ENCODE peak calls at places on chromosomes 3 and 15, in seven cellular contexts. P is HepG2, N is H1, X is SK-N-SH, Q is GM12878, R is K562, Y is HCT116. A is an unnamed sample.

GRCh38 chr3:56917740-56918568 is 116.2 kb upstream of the ARHGEF3 start:
- DNase-seq in P (no peak), N (no peak), X (no peak), Q (peak), R (no peak), Y (no peak), A (no peak)

GRCh38 chr3:11545186-11545851 is 98.4 kb downstream of the VGLL4 start:
- DNase-seq in P (no peak), N (no peak), X (no peak), Q (no peak), R (no peak), Y (no peak), A (no peak)

GRCh38 chr3:12190832-12191231 is 32.1 kb upstream of the TIMP4 start:
- DNase-seq in P (no peak), N (no peak), X (no peak), Q (no peak), R (no peak), Y (no peak), A (no peak)

GRCh38 chr3:89145995-89146394 is 38.6 kb downstream of the EPHA3 start:
- DNase-seq in P (peak), N (no peak), X (no peak), Q (no peak), R (no peak), Y (no peak), A (no peak)

GRCh38 chr3:11134794-11135193 is 19.5 kb upstream of the HRH1 start:
- DNase-seq in P (no peak), N (no peak), X (no peak), Q (no peak), R (no peak), Y (no peak), A (no peak)

GRCh38 chr15:78055923-78056713 is 21.4 kb downstream of the TBC1D2B start:
- DNase-seq in P (peak), N (no peak), X (no peak), Q (no peak), R (no peak), Y (no peak), A (no peak)

GRCh38 chr15:33913459-33913858 is 54.8 kb upstream of the CHRM5 start:
- DNase-seq in P (no peak), N (no peak), X (no peak), Q (no peak), R (no peak), Y (no peak), A (no peak)

GRCh38 chr15:101359365-101359947 is 64.4 kb upstream of the SNRPA1 start:
- DNase-seq in P (no peak), N (no peak), X (no peak), Q (no peak), R (no peak), Y (no peak), A (no peak)

GRCh38 chr15:71680079-71680461 is 130.3 kb upstream of the NR2E3 start:
- DNase-seq in P (no peak), N (no peak), X (no peak), Q (no peak), R (no peak), Y (no peak), A (no peak)

GRCh38 chr15:78933187-78934062 is 11.4 kb downstream of the CTSH start:
- DNase-seq in P (no peak), N (no peak), X (no peak), Q (no peak), R (no peak), Y (no peak), A (no peak)

GRCh38 chr3:168722091-168722490 is 626.4 kb upstream of the GOLIM4 start:
- DNase-seq in P (no peak), N (no peak), X (no peak), Q (no peak), R (no peak), Y (no peak), A (no peak)

GRCh38 chr3:159914421-159914820 is 74.2 kb upstream of the IL12A start:
- DNase-seq in P (no peak), N (no peak), X (no peak), Q (no peak), R (no peak), Y (no peak), A (no peak)

GRCh38 chr15:76999996-77000395 is 5.1 kb downstream of the PSTPIP1 start:
- DNase-seq in P (no peak), N (no peak), X (no peak), Q (no peak), R (no peak), Y (no peak), A (no peak)

GRCh38 chr3:150146891-150147761 is 176.4 kb upstream of the PFN2 start:
- DNase-seq in P (no peak), N (no peak), X (no peak), Q (no peak), R (no peak), Y (no peak), A (no peak)

GRCh38 chr3:131551761-131552160 is 49.0 kb upstream of the MRPL3 start:
- DNase-seq in P (no peak), N (no peak), X (no peak), Q (no peak), R (no peak), Y (no peak), A (no peak)

GRCh38 chr3:122421836-122422235 is 6.0 kb upstream of the WDR5B start:
- DNase-seq in P (no peak), N (no peak), X (no peak), Q (no peak), R (no peak), Y (no peak), A (no peak)

GRCh38 chr3:136856665-136857064 is 5.3 kb upstream of the NCK1 start:
- DNase-seq in P (no peak), N (no peak), X (no peak), Q (no peak), R (no peak), Y (no peak), A (no peak)

GRCh38 chr3:115834068-115834467 is 210.8 kb downstream of the GAP43 start:
- DNase-seq in P (no peak), N (no peak), X (no peak), Q (no peak), R (no peak), Y (no peak), A (no peak)

GRCh38 chr3:164641071-164641470 is 437.2 kb downstream of the SI start:
- DNase-seq in P (no peak), N (no peak), X (no peak), Q (no peak), R (no peak), Y (no peak), A (no peak)

GRCh38 chr3:168977696-168978374 is 685.7 kb downstream of the MECOM start:
- DNase-seq in P (no peak), N (no peak), X (no peak), Q (no peak), R (no peak), Y (no peak), A (no peak)

GRCh38 chr3:5731100-5731499 is 543.6 kb downstream of the EDEM1 start:
- DNase-seq in P (no peak), N (no peak), X (peak), Q (no peak), R (peak), Y (peak), A (no peak)

GRCh38 chr3:107643038-107643883 is 120.5 kb downstream of the BBX start:
- DNase-seq in P (no peak), N (no peak), X (no peak), Q (no peak), R (no peak), Y (no peak), A (no peak)

GRCh38 chr3:146326875-146327543 is 76.1 kb upstream of the PLSCR4 start:
- DNase-seq in P (peak), N (no peak), X (peak), Q (no peak), R (no peak), Y (peak), A (peak)

GRCh38 chr3:73787620-73788019 is 162.9 kb upstream of the PDZRN3 start:
- DNase-seq in P (no peak), N (no peak), X (no peak), Q (no peak), R (no peak), Y (no peak), A (no peak)

GRCh38 chr3:87167634-87168456 is 59.3 kb upstream of the CHMP2B start:
- DNase-seq in P (peak), N (no peak), X (peak), Q (peak), R (peak), Y (peak), A (no peak)

GRCh38 chr3:42547401-42547945 is 34.3 kb downstream of the SEC22C start:
- DNase-seq in P (peak), N (peak), X (peak), Q (no peak), R (peak), Y (peak), A (peak)

GRCh38 chr3:16448691-16449090 is 64.8 kb downstream of the RFTN1 start:
- DNase-seq in P (no peak), N (no peak), X (no peak), Q (no peak), R (no peak), Y (peak), A (no peak)

GRCh38 chr3:13811614-13812013 is 68.3 kb downstream of the WNT7A start:
- DNase-seq in P (no peak), N (no peak), X (no peak), Q (no peak), R (no peak), Y (no peak), A (no peak)

GRCh38 chr3:24311881-24312280 is 182.8 kb downstream of the THRB start:
- DNase-seq in P (no peak), N (no peak), X (no peak), Q (no peak), R (no peak), Y (no peak), A (no peak)

GRCh38 chr3:188303286-188303799 is 149.4 kb downstream of the LPP start:
- DNase-seq in P (no peak), N (no peak), X (no peak), Q (no peak), R (no peak), Y (no peak), A (no peak)

DNA sequence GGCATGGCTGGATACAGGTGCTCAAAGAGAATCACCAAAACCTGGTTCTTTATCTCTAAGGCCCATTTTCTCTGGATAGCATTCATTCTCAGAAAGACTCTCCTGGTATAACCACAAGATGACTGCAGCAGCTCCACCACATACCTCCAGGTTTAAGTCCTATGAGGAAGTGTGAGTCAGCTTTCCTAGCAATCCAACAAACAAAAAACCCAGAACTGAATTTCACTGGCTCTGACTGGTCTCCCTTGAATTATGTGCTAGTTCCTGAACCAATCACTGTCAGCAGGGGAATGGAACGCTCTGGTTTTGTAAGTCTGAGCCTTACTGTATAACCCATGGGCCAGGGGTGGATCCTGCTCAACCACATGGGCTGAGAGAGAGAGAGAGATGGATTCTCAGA is 27.2 kb downstream of the MRPL46 start:
- DNase-seq in P (no peak), N (no peak), X (no peak), Q (no peak), R (no peak), Y (no peak), A (no peak)
- TF ChIP-seq JUND in P (no peak), N (no peak), X (no peak), Q (no peak), R (no peak), Y (no peak), A (no peak)

GRCh38 chr15:50096158-50096821 is 22.7 kb downstream of the ATP8B4 start:
- DNase-seq in P (no peak), N (no peak), X (no peak), Q (no peak), R (no peak), Y (no peak), A (no peak)
- TF ChIP-seq JUND in P (no peak), N (no peak), X (no peak), Q (no peak), R (no peak), Y (no peak), A (no peak)

DNA sequence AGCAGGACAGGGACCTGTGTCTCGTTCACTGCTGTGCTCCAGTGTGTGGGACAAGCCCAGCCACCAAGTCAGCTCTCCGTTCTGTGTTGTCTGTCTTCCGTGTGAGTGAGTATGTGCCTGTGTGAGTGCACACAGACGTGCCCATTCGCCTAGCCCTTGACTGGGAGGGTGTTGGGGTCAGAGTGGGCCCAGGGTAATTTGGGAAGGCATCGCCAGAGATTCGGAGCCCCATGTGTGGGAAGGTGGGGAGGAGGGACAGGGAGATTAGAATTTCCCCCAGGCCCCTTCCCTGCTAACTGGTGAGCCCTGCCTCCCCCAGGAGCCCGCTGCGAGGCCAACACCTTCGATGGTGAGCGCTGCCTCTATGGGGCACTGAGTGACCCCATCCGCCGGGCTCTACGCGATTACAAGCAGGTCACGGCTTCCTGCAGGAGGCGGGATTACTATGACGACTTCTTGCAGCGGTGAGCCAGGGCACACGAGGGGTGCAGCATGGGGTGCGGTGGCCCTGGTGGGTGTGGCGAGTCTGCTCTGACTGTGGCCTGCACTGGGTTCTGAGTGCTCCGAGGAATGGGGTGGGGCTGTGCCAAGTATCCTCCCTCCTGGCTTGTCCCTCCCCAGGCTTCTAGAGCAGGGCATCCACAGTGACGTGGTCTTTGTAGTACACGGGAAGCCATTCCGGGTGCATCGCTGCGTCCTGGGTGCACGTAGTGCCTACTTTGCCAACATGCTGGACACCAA is 3.1 kb downstream of the ABTB1 start:
- DNase-seq in P (no peak), N (no peak), X (no peak), Q (no peak), R (no peak), Y (no peak), A (no peak)
- TF ChIP-seq JUND in P (no peak), N (no peak), X (no peak), Q (no peak), R (no peak), Y (no peak), A (no peak)

DNA sequence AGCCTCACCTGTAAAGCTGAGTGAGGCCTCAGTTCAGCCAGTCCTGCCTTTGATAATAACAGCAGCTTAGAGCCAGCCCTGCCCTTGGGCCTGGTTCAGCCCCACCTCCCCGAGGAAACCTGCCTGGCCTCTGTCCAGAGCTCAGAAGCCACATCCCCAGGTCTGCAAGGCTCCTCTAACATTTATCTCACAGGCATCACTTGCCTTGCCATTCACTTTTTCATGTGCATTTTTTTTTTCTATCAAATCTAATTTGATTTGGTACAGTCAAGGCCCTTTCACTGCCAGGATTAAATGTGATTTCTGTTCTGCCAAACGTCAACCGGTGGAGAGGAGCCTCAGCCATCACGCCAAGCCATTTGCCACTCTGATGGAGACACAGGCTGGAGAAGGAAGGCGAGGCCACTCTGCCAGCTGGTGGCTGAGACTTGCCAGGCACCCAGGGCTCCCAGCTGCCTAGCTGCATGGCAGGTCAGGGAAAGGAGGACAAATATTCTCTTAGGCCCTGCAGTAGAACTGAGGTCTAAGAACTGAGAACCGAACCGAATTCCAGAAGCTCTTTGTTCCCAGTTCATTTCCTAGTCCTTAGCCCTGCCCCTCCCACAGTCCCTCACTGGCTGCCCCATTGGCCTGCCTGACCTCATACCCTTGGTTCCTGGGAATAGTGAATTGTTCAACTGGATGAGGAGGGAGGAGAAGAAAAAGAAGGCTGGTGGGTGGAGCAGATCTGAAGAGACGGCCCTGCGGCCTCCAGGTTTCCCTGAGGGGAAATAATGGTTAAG is 76.4 kb downstream of the SPSB4 start:
- DNase-seq in P (no peak), N (no peak), X (peak), Q (no peak), R (no peak), Y (no peak), A (no peak)
- TF ChIP-seq JUND in P (no peak), N (no peak), X (no peak), Q (no peak), R (no peak), Y (no peak), A (no peak)